ENCODE peak calls at places on chromosome 16, in five cellular contexts. One of them, this sample, is unnamed.

GRCh38 chr16:75462804-75463203 is 1.7 kb downstream of the TMEM170A start:
- DNase-seq in endodermal cell: no peak
- DNase-seq in uterus: no peak
- DNase-seq in kidney epithelial cell: no peak
- DNase-seq in fibroblast of lung: peak
- DNase-seq in this sample: no peak

GRCh38 chr16:72832640-72833039 is 215.3 kb downstream of the ZFHX3 start:
- DNase-seq in endodermal cell: peak
- DNase-seq in uterus: peak
- DNase-seq in kidney epithelial cell: no peak
- DNase-seq in fibroblast of lung: peak
- DNase-seq in this sample: peak

GRCh38 chr16:11744075-11744470 is 1.4 kb upstream of the TXNDC11 start:
- DNase-seq in endodermal cell: no peak
- DNase-seq in uterus: no peak
- DNase-seq in kidney epithelial cell: no peak
- DNase-seq in fibroblast of lung: no peak
- DNase-seq in this sample: no peak

GRCh38 chr16:85796152-85796551 is 3.2 kb downstream of the EMC8 start:
- DNase-seq in endodermal cell: no peak
- DNase-seq in uterus: no peak
- DNase-seq in kidney epithelial cell: no peak
- DNase-seq in fibroblast of lung: no peak
- DNase-seq in this sample: no peak

GRCh38 chr16:77282345-77282744 is 83.1 kb downstream of the SYCE1L start:
- DNase-seq in endodermal cell: no peak
- DNase-seq in uterus: no peak
- DNase-seq in kidney epithelial cell: no peak
- DNase-seq in fibroblast of lung: no peak
- DNase-seq in this sample: no peak

GRCh38 chr16:80580109-80580832 is 39.5 kb downstream of the DYNLRB2 start:
- DNase-seq in endodermal cell: no peak
- DNase-seq in uterus: no peak
- DNase-seq in kidney epithelial cell: peak
- DNase-seq in fibroblast of lung: no peak
- DNase-seq in this sample: peak

GRCh38 chr16:11955713-11956123 is 9.3 kb upstream of the TNFRSF17 start:
- DNase-seq in endodermal cell: no peak
- DNase-seq in uterus: no peak
- DNase-seq in kidney epithelial cell: peak
- DNase-seq in fibroblast of lung: peak
- DNase-seq in this sample: no peak

GRCh38 chr16:68363847-68364600 is 53.2 kb downstream of the PRMT7 start:
- DNase-seq in endodermal cell: peak
- DNase-seq in uterus: no peak
- DNase-seq in kidney epithelial cell: no peak
- DNase-seq in fibroblast of lung: peak
- DNase-seq in this sample: peak

GRCh38 chr16:4009177-4009576 is 107.1 kb downstream of the ADCY9 start:
- DNase-seq in endodermal cell: no peak
- DNase-seq in uterus: no peak
- DNase-seq in kidney epithelial cell: no peak
- DNase-seq in fibroblast of lung: no peak
- DNase-seq in this sample: no peak

GRCh38 chr16:87641721-87642120 is 39.4 kb downstream of the JPH3 start:
- DNase-seq in endodermal cell: no peak
- DNase-seq in uterus: no peak
- DNase-seq in kidney epithelial cell: no peak
- DNase-seq in fibroblast of lung: no peak
- DNase-seq in this sample: no peak

GRCh38 chr16:4362476-4363250 is 9.0 kb upstream of the VASN start:
- DNase-seq in endodermal cell: no peak
- DNase-seq in uterus: no peak
- DNase-seq in kidney epithelial cell: no peak
- DNase-seq in fibroblast of lung: no peak
- DNase-seq in this sample: no peak

GRCh38 chr16:21950782-21951521 is 2.2 kb upstream of the UQCRC2 start:
- DNase-seq in endodermal cell: no peak
- DNase-seq in uterus: no peak
- DNase-seq in kidney epithelial cell: no peak
- DNase-seq in fibroblast of lung: peak
- DNase-seq in this sample: peak

GRCh38 chr16:67517178-67517492 is 11.5 kb upstream of the RIPOR1 start:
- DNase-seq in endodermal cell: no peak
- DNase-seq in uterus: no peak
- DNase-seq in kidney epithelial cell: no peak
- DNase-seq in fibroblast of lung: no peak
- DNase-seq in this sample: no peak

GRCh38 chr16:77711775-77712174 is 10.5 kb upstream of the NUDT7 start:
- DNase-seq in endodermal cell: no peak
- DNase-seq in uterus: no peak
- DNase-seq in kidney epithelial cell: no peak
- DNase-seq in fibroblast of lung: peak
- DNase-seq in this sample: no peak

GRCh38 chr16:2692948-2693651 is 10.8 kb downstream of the KCTD5 start:
- DNase-seq in endodermal cell: peak
- DNase-seq in uterus: no peak
- DNase-seq in kidney epithelial cell: peak
- DNase-seq in fibroblast of lung: peak
- DNase-seq in this sample: no peak
- H3K4me3 ChIP-seq in endodermal cell: no peak
- H3K4me3 ChIP-seq in uterus: no peak
- H3K4me3 ChIP-seq in kidney epithelial cell: no peak
- H3K4me3 ChIP-seq in fibroblast of lung: no peak
- H3K4me3 ChIP-seq in this sample: no peak

GRCh38 chr16:28308794-28309535 is 16.6 kb downstream of the SBK1 start:
- DNase-seq in endodermal cell: no peak
- DNase-seq in uterus: no peak
- DNase-seq in kidney epithelial cell: no peak
- DNase-seq in fibroblast of lung: no peak
- DNase-seq in this sample: no peak
- H3K4me3 ChIP-seq in endodermal cell: no peak
- H3K4me3 ChIP-seq in uterus: no peak
- H3K4me3 ChIP-seq in kidney epithelial cell: no peak
- H3K4me3 ChIP-seq in fibroblast of lung: no peak
- H3K4me3 ChIP-seq in this sample: no peak

GRCh38 chr16:2769675-2770056 is 7.4 kb downstream of the ELOB start:
- DNase-seq in endodermal cell: peak
- DNase-seq in uterus: no peak
- DNase-seq in kidney epithelial cell: no peak
- DNase-seq in fibroblast of lung: no peak
- DNase-seq in this sample: peak
- H3K4me3 ChIP-seq in endodermal cell: no peak
- H3K4me3 ChIP-seq in uterus: no peak
- H3K4me3 ChIP-seq in kidney epithelial cell: no peak
- H3K4me3 ChIP-seq in fibroblast of lung: no peak
- H3K4me3 ChIP-seq in this sample: no peak

GRCh38 chr16:89445166-89445565 is 45.2 kb downstream of the ANKRD11 start:
- DNase-seq in endodermal cell: no peak
- DNase-seq in uterus: no peak
- DNase-seq in kidney epithelial cell: no peak
- DNase-seq in fibroblast of lung: no peak
- DNase-seq in this sample: no peak
- H3K4me3 ChIP-seq in endodermal cell: no peak
- H3K4me3 ChIP-seq in uterus: no peak
- H3K4me3 ChIP-seq in kidney epithelial cell: no peak
- H3K4me3 ChIP-seq in fibroblast of lung: no peak
- H3K4me3 ChIP-seq in this sample: no peak

DNA sequence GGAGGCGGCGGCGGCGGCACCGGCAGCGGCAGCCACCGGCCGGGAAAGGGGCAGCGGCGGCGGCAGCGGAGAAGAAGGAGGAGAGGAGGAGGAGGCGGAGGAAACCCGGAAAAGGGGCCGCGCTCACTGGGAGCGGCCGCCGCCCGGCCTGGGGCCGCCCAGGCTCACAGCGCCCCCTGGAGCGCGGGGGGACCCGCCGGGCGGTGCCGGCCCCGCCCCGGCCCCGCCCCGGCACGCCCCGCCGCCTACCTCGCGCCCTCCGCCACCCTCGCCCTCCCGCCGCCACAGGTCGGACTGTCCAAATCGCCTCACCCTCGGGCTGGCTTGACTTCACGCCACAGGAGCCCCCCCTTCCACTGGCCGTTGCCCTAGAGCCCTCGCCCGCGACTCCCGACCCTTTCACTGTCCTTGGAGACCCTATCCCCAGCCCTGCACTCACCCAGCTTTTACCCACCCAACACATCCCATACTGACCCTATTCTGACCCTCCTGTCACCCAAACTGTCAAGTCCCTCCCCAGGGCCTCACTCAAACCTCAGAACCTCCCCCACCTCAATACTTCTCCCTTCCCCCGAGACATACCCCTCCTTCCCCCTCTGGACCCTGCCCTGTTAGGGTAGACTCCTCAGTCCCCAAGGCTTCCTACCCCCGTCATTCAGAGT is at the start of gene CSNK2A2:
- DNase-seq in endodermal cell: peak
- DNase-seq in uterus: peak
- DNase-seq in kidney epithelial cell: no peak
- DNase-seq in fibroblast of lung: peak
- DNase-seq in this sample: peak
- H3K4me3 ChIP-seq in endodermal cell: peak
- H3K4me3 ChIP-seq in uterus: peak
- H3K4me3 ChIP-seq in kidney epithelial cell: peak
- H3K4me3 ChIP-seq in fibroblast of lung: peak
- H3K4me3 ChIP-seq in this sample: peak

GRCh38 chr16:69428652-69429051 is 4.2 kb downstream of the CYB5B start:
- DNase-seq in endodermal cell: no peak
- DNase-seq in uterus: no peak
- DNase-seq in kidney epithelial cell: no peak
- DNase-seq in fibroblast of lung: no peak
- DNase-seq in this sample: no peak

GRCh38 chr16:69419956-69420355 is 4.5 kb upstream of the CYB5B start:
- DNase-seq in endodermal cell: no peak
- DNase-seq in uterus: no peak
- DNase-seq in kidney epithelial cell: no peak
- DNase-seq in fibroblast of lung: no peak
- DNase-seq in this sample: no peak

GRCh38 chr16:69423189-69423588 is 1.2 kb upstream of the CYB5B start:
- DNase-seq in endodermal cell: no peak
- DNase-seq in uterus: no peak
- DNase-seq in kidney epithelial cell: no peak
- DNase-seq in fibroblast of lung: no peak
- DNase-seq in this sample: no peak

GRCh38 chr16:69424053-69424934 is at the start of gene CYB5B:
- DNase-seq in endodermal cell: peak
- DNase-seq in uterus: peak
- DNase-seq in kidney epithelial cell: peak
- DNase-seq in fibroblast of lung: peak
- DNase-seq in this sample: peak

DNA sequence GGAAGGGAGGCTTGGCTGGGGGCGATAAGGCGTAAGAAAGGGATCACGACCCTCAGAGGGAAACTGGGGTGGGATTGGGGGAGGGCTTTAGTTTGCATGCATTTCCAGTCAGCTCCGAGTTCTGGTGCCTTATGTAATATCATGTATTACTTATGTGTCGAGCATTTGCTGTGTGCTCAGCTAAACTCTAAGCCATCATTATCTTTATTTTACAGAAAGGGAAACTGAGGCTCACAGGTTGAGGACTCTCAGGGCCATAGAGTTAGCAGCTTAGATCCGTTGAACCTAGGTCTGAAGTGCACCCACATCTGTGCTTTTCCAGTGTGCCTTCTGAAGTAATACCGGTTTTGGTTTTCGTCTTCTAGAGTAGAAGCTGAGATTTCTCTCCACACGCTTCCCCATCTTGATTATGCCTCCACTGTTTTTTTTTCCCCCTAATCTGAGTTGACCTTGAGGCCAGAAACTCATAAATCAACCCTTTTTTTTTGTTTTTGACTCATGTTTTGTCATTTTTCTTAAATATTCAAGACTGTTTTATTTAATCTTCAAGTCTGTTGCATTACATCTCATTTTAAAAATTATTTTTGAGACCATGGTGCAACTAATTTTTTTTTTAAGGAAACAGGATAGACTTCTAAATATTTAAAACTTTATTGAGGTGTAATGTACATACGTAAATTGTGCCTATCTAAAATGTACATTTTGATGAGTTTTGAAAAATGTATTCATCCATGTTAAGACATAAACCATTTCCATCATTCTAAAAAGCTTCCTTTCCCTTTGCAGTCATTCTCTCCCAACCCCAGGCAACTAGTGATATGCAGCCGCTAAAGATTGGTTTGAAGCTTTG is 741 bp downstream of the CYB5B start:
- DNase-seq in endodermal cell: no peak
- DNase-seq in uterus: no peak
- DNase-seq in kidney epithelial cell: no peak
- DNase-seq in fibroblast of lung: no peak
- DNase-seq in this sample: no peak
- H3K4me3 ChIP-seq in endodermal cell: peak
- H3K4me3 ChIP-seq in uterus: peak
- H3K4me3 ChIP-seq in kidney epithelial cell: peak
- H3K4me3 ChIP-seq in fibroblast of lung: peak
- H3K4me3 ChIP-seq in this sample: peak

GRCh38 chr16:81838794-81839193 is 59.7 kb downstream of the PLCG2 start:
- DNase-seq in endodermal cell: no peak
- DNase-seq in uterus: no peak
- DNase-seq in kidney epithelial cell: no peak
- DNase-seq in fibroblast of lung: no peak
- DNase-seq in this sample: no peak
- H3K4me3 ChIP-seq in endodermal cell: no peak
- H3K4me3 ChIP-seq in uterus: no peak
- H3K4me3 ChIP-seq in kidney epithelial cell: no peak
- H3K4me3 ChIP-seq in fibroblast of lung: no peak
- H3K4me3 ChIP-seq in this sample: no peak

GRCh38 chr16:716250-716607 is 1.3 kb downstream of the METRN start:
- DNase-seq in endodermal cell: peak
- DNase-seq in uterus: no peak
- DNase-seq in kidney epithelial cell: no peak
- DNase-seq in fibroblast of lung: peak
- DNase-seq in this sample: peak
- H3K4me3 ChIP-seq in endodermal cell: peak
- H3K4me3 ChIP-seq in uterus: no peak
- H3K4me3 ChIP-seq in kidney epithelial cell: peak
- H3K4me3 ChIP-seq in fibroblast of lung: peak
- H3K4me3 ChIP-seq in this sample: peak

GRCh38 chr16:57803413-57803990 is 1.2 kb upstream of the KIFC3 start:
- DNase-seq in endodermal cell: no peak
- DNase-seq in uterus: no peak
- DNase-seq in kidney epithelial cell: no peak
- DNase-seq in fibroblast of lung: no peak
- DNase-seq in this sample: peak
- H3K4me3 ChIP-seq in endodermal cell: no peak
- H3K4me3 ChIP-seq in uterus: no peak
- H3K4me3 ChIP-seq in kidney epithelial cell: no peak
- H3K4me3 ChIP-seq in fibroblast of lung: no peak
- H3K4me3 ChIP-seq in this sample: no peak